ENCODE peak calls at places on chromosomes 3 and 15, in six cellular contexts. R is CD4-positive, alpha-beta T cell; E is heart right ventricle; D is Peyer's patch; N is fibroblast of lung; K is upper lobe of right lung. Z is an unnamed sample.

GRCh38 chr15:39553947-39554731 is 26.7 kb upstream of the THBS1 start:
- DNase-seq in R (no peak), D (no peak), K (no peak), N (no peak), E (no peak), Z (no peak)

GRCh38 chr15:30906366-30906765 is 2.7 kb downstream of the FAN1 start:
- DNase-seq in D (no peak), K (no peak), N (no peak), E (no peak), R (no peak), Z (no peak)

GRCh38 chr3:34212671-34213070 is 414.2 kb downstream of the PDCD6IP start:
- DNase-seq in D (no peak), R (no peak), E (no peak), N (peak; percentile 10), K (no peak), Z (no peak)

GRCh38 chr3:9947025-9947995 is 4.9 kb downstream of the PRRT3 start:
- DNase-seq in N (peak; percentile 70), R (no peak), K (peak; percentile 90), D (peak; percentile 89), E (peak; percentile 48), Z (peak; percentile 84)

GRCh38 chr3:56970401-56971002 is 90.0 kb upstream of the SPATA12 start:
- DNase-seq in R (no peak), K (no peak), N (no peak), D (no peak), E (no peak), Z (no peak)

GRCh38 chr3:56926513-56927282 is 124.9 kb upstream of the ARHGEF3 start:
- DNase-seq in R (no peak), D (no peak), N (peak; percentile 18), K (no peak), E (no peak), Z (no peak)

GRCh38 chr15:52559583-52559982 is 9.2 kb downstream of the ARPP19 start:
- DNase-seq in D (no peak), K (no peak), E (no peak), N (peak; percentile 60), R (no peak), Z (no peak)

GRCh38 chr3:197718904-197719303 is 17.8 kb downstream of the RUBCN start:
- DNase-seq in E (no peak), R (no peak), K (peak; percentile 26), D (no peak), N (peak; percentile 67), Z (no peak)

GRCh38 chr3:28348286-28348636 is 260 bp upstream of the ZCWPW2 start:
- DNase-seq in K (no peak), E (no peak), D (no peak), R (no peak), N (no peak), Z (no peak)

GRCh38 chr15:70020229-70020628 is 77.5 kb downstream of the TLE3 start:
- DNase-seq in K (no peak), E (no peak), N (no peak), D (no peak), R (no peak), Z (no peak)

GRCh38 chr15:70025413-70026296 is 72.1 kb downstream of the TLE3 start:
- DNase-seq in N (no peak), R (no peak), K (no peak), D (peak; percentile 35), E (no peak), Z (peak; percentile 56)

GRCh38 chr15:70023769-70024491 is 73.8 kb downstream of the TLE3 start:
- DNase-seq in K (peak; percentile 71), D (no peak), N (peak; percentile 78), E (peak; percentile 52), R (no peak), Z (peak; percentile 71)

GRCh38 chr15:70024521-70024920 is 73.2 kb downstream of the TLE3 start:
- DNase-seq in D (peak; percentile 36), R (no peak), K (no peak), E (no peak), N (no peak), Z (peak; percentile 71)

DNA sequence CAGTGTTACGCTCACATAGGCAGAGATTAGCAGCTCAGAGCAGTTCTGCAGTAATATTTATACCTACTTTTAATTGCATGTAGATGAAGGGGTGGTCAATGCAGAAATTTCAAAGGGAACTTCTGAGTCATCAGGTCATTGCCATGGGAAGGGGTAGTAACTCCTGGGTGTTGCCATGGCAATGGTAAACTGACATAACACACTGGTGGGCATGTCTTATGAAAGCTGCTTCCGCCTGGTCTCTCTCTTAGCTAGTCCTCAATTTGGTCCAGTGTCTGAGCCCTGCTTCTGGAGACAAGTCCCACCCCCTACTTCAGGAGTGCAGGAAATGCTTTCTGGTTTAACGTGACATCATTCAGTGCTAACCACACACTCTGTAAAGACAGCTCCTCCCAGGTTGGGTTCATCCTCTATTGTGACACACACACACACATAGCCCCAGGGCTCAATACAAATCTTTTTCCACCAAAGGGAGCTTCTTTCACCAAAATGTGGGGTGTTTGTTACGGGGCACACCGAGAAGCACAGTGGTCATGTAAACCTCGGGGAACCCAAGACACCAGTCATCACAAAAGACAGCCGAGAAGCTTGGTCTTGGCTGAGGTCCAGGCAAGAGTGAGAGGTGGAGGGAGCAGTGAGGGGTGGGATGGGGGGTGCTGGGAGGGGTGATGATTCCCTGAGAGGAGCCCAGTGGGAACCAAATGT is 74.5 kb downstream of the TLE3 start:
- DNase-seq in K (no peak), N (peak; percentile 54), R (peak; percentile 19), E (no peak), D (peak; percentile 39), Z (peak; percentile 58)
- H3K27me3 ChIP-seq in K (no peaks in the 10 kb centered on the region), N (peaks cover 20% of the 10 kb centered on the region), R (no peaks in the 10 kb centered on the region), E (peaks cover 33% of the 10 kb centered on the region), D (no peaks in the 10 kb centered on the region), Z (no peaks in the 10 kb centered on the region)

GRCh38 chr3:13841826-13842225 is 38.0 kb downstream of the WNT7A start:
- DNase-seq in R (no peak), D (no peak), K (no peak), E (no peak), N (no peak), Z (peak; percentile 49)

GRCh38 chr3:13839253-13839652 is 40.6 kb downstream of the WNT7A start:
- DNase-seq in N (no peak), E (no peak), K (no peak), D (no peak), R (no peak), Z (peak; percentile 34)

GRCh38 chr3:13841141-13841540 is 38.7 kb downstream of the WNT7A start:
- DNase-seq in N (no peak), D (no peak), E (no peak), R (no peak), K (no peak), Z (peak; percentile 12)

GRCh38 chr3:13839766-13840340 is 40.0 kb downstream of the WNT7A start:
- DNase-seq in D (no peak), K (no peak), R (no peak), E (no peak), N (no peak), Z (peak; percentile 61)

DNA sequence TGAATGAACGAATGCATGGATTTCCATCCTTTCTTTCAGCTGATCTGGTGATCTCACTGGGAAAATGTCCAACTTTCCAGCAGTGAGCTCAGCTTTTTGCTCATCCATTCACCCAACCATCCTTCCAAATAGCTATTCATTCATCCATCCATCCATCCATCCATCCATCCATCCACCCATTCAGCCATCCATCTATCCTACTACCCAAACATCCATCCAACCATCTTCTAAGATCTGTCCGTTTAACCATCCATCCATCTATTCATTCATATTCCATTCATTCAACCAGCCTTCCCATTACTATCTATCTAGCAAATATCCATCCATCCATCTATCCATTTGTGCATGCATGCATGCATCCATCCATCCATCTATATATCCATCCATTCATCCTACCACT is 39.4 kb downstream of the WNT7A start:
- DNase-seq in R (no peak), N (no peak), E (no peak), D (no peak), K (no peak), Z (no peak)
- H3K27me3 ChIP-seq in R (no peaks in the 10 kb centered on the region), N (no peaks in the 10 kb centered on the region), E (peaks cover 23% of the 10 kb centered on the region), D (no peaks in the 10 kb centered on the region), K (peaks cover 9% of the 10 kb centered on the region), Z (no peaks in the 10 kb centered on the region)

DNA sequence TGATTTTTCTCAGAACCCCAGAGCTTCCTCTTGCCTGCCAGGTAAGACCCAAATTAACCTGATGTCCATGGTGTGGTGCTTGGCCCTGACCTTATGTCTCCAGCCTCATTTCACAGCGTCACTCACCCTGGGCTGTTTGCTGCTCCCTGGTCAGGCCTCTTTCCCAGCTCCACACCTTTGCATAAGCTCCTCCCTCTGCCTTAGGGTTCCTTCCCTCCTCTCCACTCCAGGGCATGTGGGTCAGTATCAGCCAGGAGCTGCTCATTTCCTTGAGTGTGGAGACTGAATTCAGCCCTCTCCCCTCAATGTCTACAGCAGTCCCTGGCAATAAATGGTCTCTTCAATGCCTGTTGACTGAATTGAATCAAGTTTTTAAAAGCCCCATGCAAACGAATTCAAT is 75.6 kb upstream of the ANKRD34C start:
- DNase-seq in K (no peak), N (no peak), R (no peak), D (no peak), E (no peak), Z (no peak)
- H3K27me3 ChIP-seq in K (peaks cover 50% of the 10 kb centered on the region), N (no peaks in the 10 kb centered on the region), R (peaks cover 42% of the 10 kb centered on the region), D (no peaks in the 10 kb centered on the region), E (peaks cover 47% of the 10 kb centered on the region), Z (peaks cover 43% of the 10 kb centered on the region)

GRCh38 chr3:193515884-193516438 is 38.7 kb downstream of the ATP13A4 start:
- DNase-seq in N (no peak), E (no peak), R (no peak), D (no peak), K (no peak), Z (no peak)
- H3K27me3 ChIP-seq in N (no peaks in the 10 kb centered on the region), E (no peaks in the 10 kb centered on the region), R (no peaks in the 10 kb centered on the region), D (no peaks in the 10 kb centered on the region), K (no peaks in the 10 kb centered on the region), Z (no peaks in the 10 kb centered on the region)

Z was measured in spleen.